ENCODE peak calls at places on chromosomes 6 and 20, in five cellular contexts. One of them, this sample, is unnamed.
A peak's percentile ranks its signal among the peaks of the same experiment; 100 is the strongest.

GRCh38 chr6:46419576-46420002 is 71.7 kb downstream of the RCAN2 start:
- DNase-seq in K562: peak; percentile 44
- DNase-seq in WTC11: peak; percentile 38
- DNase-seq in HCT116: peak; percentile 60
- DNase-seq in GM12878: peak; percentile 8
- DNase-seq in this sample: peak; percentile 51

GRCh38 chr6:10210052-10210451 is 204.8 kb downstream of the TFAP2A start:
- DNase-seq in WTC11: no peak
- DNase-seq in HCT116: no peak
- DNase-seq in GM12878: no peak
- DNase-seq in K562: no peak
- DNase-seq in this sample: no peak

GRCh38 chr6:163226181-163226835 is 188.2 kb upstream of the QKI start:
- DNase-seq in WTC11: no peak
- DNase-seq in HCT116: no peak
- DNase-seq in GM12878: no peak
- DNase-seq in K562: no peak
- DNase-seq in this sample: no peak

GRCh38 chr6:135144678-135145508 is 36.2 kb upstream of the MYB start:
- DNase-seq in HCT116: peak; percentile 12
- DNase-seq in K562: peak; percentile 48
- DNase-seq in GM12878: no peak
- DNase-seq in WTC11: no peak
- DNase-seq in this sample: peak; percentile 38

GRCh38 chr20:21510414-21510971 is 3.4 kb downstream of the NKX2-2 start:
- DNase-seq in HCT116: no peak
- DNase-seq in K562: no peak
- DNase-seq in WTC11: peak; percentile 33
- DNase-seq in GM12878: no peak
- DNase-seq in this sample: no peak

GRCh38 chr6:7684076-7684475 is 41.8 kb upstream of the BMP6 start:
- DNase-seq in K562: no peak
- DNase-seq in HCT116: no peak
- DNase-seq in GM12878: no peak
- DNase-seq in WTC11: no peak
- DNase-seq in this sample: no peak

GRCh38 chr6:102670756-102671155 is 1277.2 kb downstream of the GRIK2 start:
- DNase-seq in K562: no peak
- DNase-seq in HCT116: no peak
- DNase-seq in WTC11: no peak
- DNase-seq in GM12878: no peak
- DNase-seq in this sample: no peak

GRCh38 chr6:89941847-89942497 is 47.7 kb downstream of the GJA10 start:
- DNase-seq in GM12878: no peak
- DNase-seq in HCT116: no peak
- DNase-seq in WTC11: no peak
- DNase-seq in K562: no peak
- DNase-seq in this sample: no peak

GRCh38 chr20:14116037-14116436 is 120.7 kb downstream of the MACROD2 start:
- DNase-seq in K562: no peak
- DNase-seq in WTC11: no peak
- DNase-seq in GM12878: no peak
- DNase-seq in HCT116: no peak
- DNase-seq in this sample: no peak

GRCh38 chr6:170374571-170375444 is 68.2 kb downstream of the FAM120B start:
- DNase-seq in GM12878: no peak
- DNase-seq in K562: no peak
- DNase-seq in HCT116: no peak
- DNase-seq in WTC11: no peak
- DNase-seq in this sample: no peak

DNA sequence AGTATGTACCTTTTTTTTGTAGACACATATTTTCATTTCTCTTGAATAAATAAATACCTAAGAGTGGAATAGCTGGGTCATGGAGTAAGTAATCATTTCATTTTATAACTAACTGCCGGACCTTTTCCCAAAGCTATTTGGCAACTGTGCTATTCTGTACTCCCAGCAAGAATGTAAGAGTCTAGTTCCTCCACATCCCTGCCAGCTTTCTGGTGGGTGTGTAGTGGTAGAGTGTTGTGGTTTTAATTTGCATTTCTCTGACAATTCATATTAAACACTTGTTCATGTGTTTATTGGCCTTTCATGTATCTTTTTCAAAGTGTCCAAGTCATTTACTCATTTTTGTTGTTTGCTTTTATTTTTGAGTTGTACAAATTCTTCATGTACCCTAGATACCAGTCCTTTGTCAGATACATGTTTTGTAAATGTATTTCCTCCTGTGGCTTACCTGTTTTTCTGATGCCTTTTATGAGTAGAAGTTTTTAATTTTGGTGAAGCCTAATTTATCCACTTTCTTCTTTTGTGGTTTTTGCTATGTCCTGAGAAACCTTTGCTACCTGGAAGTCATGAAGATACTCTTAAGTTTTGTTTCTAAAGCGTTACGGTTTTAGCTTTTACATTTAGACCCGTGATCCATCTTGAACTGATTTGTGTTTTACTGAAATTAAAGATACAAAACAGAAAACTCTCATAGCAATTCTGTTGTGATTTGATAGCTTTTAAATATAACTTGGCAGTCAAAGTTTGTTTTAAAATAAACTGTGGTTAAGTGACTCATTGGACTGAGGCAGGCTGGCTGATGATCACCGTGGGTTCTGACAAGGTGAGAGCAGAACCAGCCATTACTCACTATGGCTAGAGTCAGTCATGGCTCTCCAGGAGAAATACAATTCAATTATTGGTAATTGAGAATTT is 7.9 kb downstream of the MYLIP start:
- DNase-seq in GM12878: no peak
- DNase-seq in HCT116: peak; percentile 21
- DNase-seq in WTC11: no peak
- DNase-seq in K562: no peak
- DNase-seq in this sample: no peak
- TF ChIP-seq SP1 in GM12878: no peak
- TF ChIP-seq SP1 in HCT116: peak; percentile 9
- TF ChIP-seq SP1 in WTC11: no peak
- TF ChIP-seq SP1 in K562: no peak
- TF ChIP-seq SP1 in this sample: no peak

DNA sequence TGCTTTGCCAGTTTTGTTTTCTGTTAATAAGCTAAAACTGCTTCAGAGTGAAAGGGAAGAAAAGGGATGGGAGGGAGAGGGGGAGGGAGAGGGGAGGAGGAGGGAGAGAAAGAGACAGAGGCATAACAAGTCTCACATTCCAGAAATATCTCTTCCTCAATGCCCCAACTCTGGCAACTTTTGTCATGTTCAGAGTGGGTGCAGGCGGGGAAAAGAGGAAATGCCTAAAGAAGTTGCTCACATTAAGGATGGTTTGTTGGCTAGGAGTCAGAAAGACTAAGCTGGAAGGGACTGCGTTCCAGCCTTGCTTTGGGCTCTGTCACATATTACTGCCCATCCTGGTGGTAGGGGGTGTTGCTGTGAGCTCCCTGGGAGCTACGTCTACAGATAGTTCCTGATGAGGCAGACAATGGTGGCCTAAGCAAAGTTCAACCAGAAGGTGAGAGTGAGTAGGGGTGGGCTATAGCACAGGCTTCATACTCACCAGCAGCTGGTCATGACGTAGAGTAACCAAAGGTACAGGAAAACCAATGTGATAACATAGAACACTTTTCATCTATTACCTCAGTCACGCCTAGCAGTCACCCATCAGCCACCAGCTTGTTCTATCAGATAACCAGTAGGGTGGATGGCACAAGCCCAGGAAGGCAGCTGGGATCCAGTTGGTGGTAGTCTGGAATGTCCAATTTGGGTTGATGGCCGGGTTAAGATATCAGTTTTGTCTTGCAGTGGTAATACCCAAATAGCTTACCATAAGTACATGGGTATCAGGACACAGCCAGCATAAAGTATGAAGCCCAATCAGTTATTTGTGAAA is 2.1 kb downstream of the TSPYL4 start:
- DNase-seq in GM12878: no peak
- DNase-seq in K562: no peak
- DNase-seq in HCT116: no peak
- DNase-seq in WTC11: no peak
- DNase-seq in this sample: no peak
- TF ChIP-seq SP1 in GM12878: no peak
- TF ChIP-seq SP1 in K562: no peak
- TF ChIP-seq SP1 in HCT116: no peak
- TF ChIP-seq SP1 in WTC11: no peak
- TF ChIP-seq SP1 in this sample: no peak

GRCh38 chr20:34403908-34404307 is 40.8 kb downstream of the ITCH start:
- DNase-seq in K562: no peak
- DNase-seq in GM12878: no peak
- DNase-seq in WTC11: no peak
- DNase-seq in HCT116: no peak
- DNase-seq in this sample: no peak

GRCh38 chr20:34410331-34410730 is 47.3 kb downstream of the ITCH start:
- DNase-seq in WTC11: no peak
- DNase-seq in GM12878: no peak
- DNase-seq in HCT116: no peak
- DNase-seq in K562: no peak
- DNase-seq in this sample: no peak

GRCh38 chr20:34404803-34405202 is 41.7 kb downstream of the ITCH start:
- DNase-seq in GM12878: no peak
- DNase-seq in WTC11: no peak
- DNase-seq in K562: no peak
- DNase-seq in HCT116: no peak
- DNase-seq in this sample: no peak

GRCh38 chr20:34412453-34412852 is 49.4 kb downstream of the ITCH start:
- DNase-seq in WTC11: no peak
- DNase-seq in HCT116: no peak
- DNase-seq in K562: no peak
- DNase-seq in GM12878: no peak
- DNase-seq in this sample: no peak

GRCh38 chr20:34407962-34408474 is 44.9 kb downstream of the ITCH start:
- DNase-seq in K562: no peak
- DNase-seq in GM12878: no peak
- DNase-seq in HCT116: no peak
- DNase-seq in WTC11: no peak
- DNase-seq in this sample: no peak
- TF ChIP-seq SP1 in K562: no peak
- TF ChIP-seq SP1 in GM12878: no peak
- TF ChIP-seq SP1 in HCT116: no peak
- TF ChIP-seq SP1 in WTC11: no peak
- TF ChIP-seq SP1 in this sample: no peak

GRCh38 chr6:125791151-125791819 is 525 bp downstream of the NCOA7 start:
- DNase-seq in GM12878: no peak
- DNase-seq in HCT116: no peak
- DNase-seq in K562: peak; percentile 59
- DNase-seq in WTC11: no peak
- DNase-seq in this sample: peak; percentile 70

GRCh38 chr6:125791820-125792165 is 1.0 kb downstream of the NCOA7 start:
- DNase-seq in GM12878: no peak
- DNase-seq in HCT116: no peak
- DNase-seq in K562: no peak
- DNase-seq in WTC11: no peak
- DNase-seq in this sample: no peak

GRCh38 chr6:125789576-125790402 is 971 bp upstream of the NCOA7 start:
- DNase-seq in GM12878: no peak
- DNase-seq in WTC11: peak; percentile 31
- DNase-seq in HCT116: no peak
- DNase-seq in K562: peak; percentile 39
- DNase-seq in this sample: peak; percentile 58

GRCh38 chr6:125789167-125789566 is 1.6 kb upstream of the NCOA7 start:
- DNase-seq in HCT116: no peak
- DNase-seq in WTC11: no peak
- DNase-seq in GM12878: no peak
- DNase-seq in K562: no peak
- DNase-seq in this sample: no peak

DNA sequence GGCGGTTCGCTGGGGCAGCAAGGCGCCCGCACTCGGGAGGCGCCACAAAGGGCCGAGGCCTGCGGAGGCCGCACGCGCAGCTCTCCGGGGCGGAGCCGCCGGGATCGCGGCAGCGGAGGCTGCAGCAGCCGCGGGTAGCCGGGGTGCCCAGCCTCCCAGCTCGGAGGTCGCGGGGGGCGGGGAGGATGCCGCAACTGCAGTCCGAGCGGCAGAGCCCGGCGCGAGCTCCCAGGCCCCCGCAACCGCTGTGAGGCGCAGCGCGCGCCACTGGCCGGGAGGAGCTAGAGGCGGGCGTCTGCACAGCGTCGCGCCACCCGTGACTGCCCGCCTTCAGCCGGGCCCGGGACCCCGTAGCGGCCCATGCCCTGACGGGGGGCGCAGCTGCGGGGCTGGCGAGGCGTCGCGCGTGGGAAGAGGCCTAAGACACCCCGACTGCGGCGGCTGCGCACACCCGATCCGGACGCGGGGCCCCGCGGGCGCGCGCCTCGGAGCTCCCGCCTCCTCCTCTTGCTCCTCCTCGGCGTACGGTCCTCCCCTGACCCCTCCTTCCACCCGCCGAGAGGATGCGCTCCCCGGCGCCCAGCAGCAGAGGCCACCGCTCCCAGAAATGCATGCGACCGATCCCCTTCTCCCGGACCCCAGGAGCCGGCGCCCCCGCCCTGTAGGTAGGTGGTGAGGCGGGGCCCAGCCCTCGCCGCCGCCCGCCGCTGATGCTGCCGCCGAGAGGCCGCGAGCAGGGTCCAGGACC is at the start of gene NCOA7:
- DNase-seq in GM12878: no peak
- DNase-seq in WTC11: peak; percentile 86
- DNase-seq in HCT116: no peak
- DNase-seq in K562: peak; percentile 78
- DNase-seq in this sample: peak; percentile 66
- TF ChIP-seq SP1 in GM12878: no peak
- TF ChIP-seq SP1 in WTC11: peak; percentile 33
- TF ChIP-seq SP1 in HCT116: no peak
- TF ChIP-seq SP1 in K562: peak; percentile 65
- TF ChIP-seq SP1 in this sample: no peak

DNA sequence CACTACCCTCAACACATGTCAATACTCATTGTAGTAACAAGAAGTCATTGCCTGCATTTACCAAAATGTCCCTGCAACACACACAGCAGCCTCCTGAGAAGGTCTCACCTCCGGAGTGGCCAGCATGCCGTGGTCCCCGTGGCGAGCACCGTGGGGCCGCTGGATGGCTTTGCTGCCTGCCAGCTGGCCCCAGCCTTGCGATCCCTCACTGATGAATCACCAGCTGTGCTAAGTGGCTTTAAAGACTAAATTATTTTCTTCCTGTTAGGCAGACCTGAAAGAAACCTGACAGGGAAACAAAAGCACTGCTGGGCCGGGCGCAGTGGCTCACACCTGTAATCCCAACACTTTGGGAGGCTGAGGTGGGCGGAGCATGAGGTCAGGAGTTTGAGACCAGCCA is 306.7 kb downstream of the CDH4 start:
- DNase-seq in WTC11: no peak
- DNase-seq in K562: no peak
- DNase-seq in GM12878: no peak
- DNase-seq in HCT116: no peak
- DNase-seq in this sample: no peak
- TF ChIP-seq SP1 in WTC11: no peak
- TF ChIP-seq SP1 in K562: no peak
- TF ChIP-seq SP1 in GM12878: no peak
- TF ChIP-seq SP1 in HCT116: no peak
- TF ChIP-seq SP1 in this sample: no peak

This sample was measured in HEK293T.